ENCODE peak calls at places on chromosome 3, in ten cellular contexts. T, G, F, L, Z, B, P, D, N and C are unnamed samples. For H3K9me3 and H3K4me1, the result is how much of the 10 kb centered on the place peaks cover.

GRCh38 chr3:184796954-184797353 is 15.0 kb upstream of the VPS8 start:
- DNase-seq in T (no peak), G (no peak), F (no peak), L (no peak), Z (no peak), B (no peak), P (no peak), D (no peak), N (no peak), C (no peak)

GRCh38 chr3:195850857-195851531 is 39.3 kb upstream of the MUC4 start:
- DNase-seq in T (peak), G (peak), F (peak), L (peak), Z (peak), B (peak), P (peak), D (peak), N (peak), C (peak)

GRCh38 chr3:187629711-187630110 is 40.5 kb downstream of the SST start:
- DNase-seq in T (no peak), G (no peak), F (no peak), L (no peak), Z (no peak), B (no peak), P (peak), D (no peak), N (no peak), C (no peak)

GRCh38 chr3:129211772-129212171 is 28.1 kb upstream of the CNBP start:
- DNase-seq in T (peak), G (peak), F (no peak), L (peak), Z (peak), B (peak), P (peak), D (peak), N (peak), C (no peak)

GRCh38 chr3:39038165-39038564 is 13.6 kb downstream of the SCN11A start:
- DNase-seq in T (no peak), G (no peak), F (no peak), L (no peak), Z (peak), B (no peak), P (peak), D (no peak), N (no peak), C (no peak)

GRCh38 chr3:66572090-66572632 is 71.3 kb upstream of the LRIG1 start:
- DNase-seq in T (no peak), G (no peak), F (no peak), L (no peak), Z (no peak), B (no peak), P (no peak), D (no peak), N (no peak), C (no peak)

GRCh38 chr3:160667452-160667851 is 9.5 kb upstream of the ARL14 start:
- DNase-seq in T (no peak), G (peak), F (no peak), L (peak), Z (peak), B (no peak), P (no peak), D (no peak), N (no peak), C (no peak)

GRCh38 chr3:129184396-129184656 is 630 bp upstream of the CNBP start:
- DNase-seq in T (no peak), G (no peak), F (no peak), L (no peak), Z (no peak), B (no peak), P (peak), D (peak), N (peak), C (no peak)

GRCh38 chr3:190560284-190560895 is 46.5 kb downstream of the IL1RAP start:
- DNase-seq in T (no peak), G (no peak), F (no peak), L (no peak), Z (no peak), B (no peak), P (no peak), D (no peak), N (no peak), C (no peak)

GRCh38 chr3:64449026-64449425 is 223.8 kb upstream of the PRICKLE2 start:
- DNase-seq in T (no peak), G (no peak), F (no peak), L (no peak), Z (no peak), B (no peak), P (no peak), D (no peak), N (no peak), C (no peak)

GRCh38 chr3:184593201-184593922 is 31.8 kb downstream of the EPHB3 start:
- DNase-seq in T (no peak), G (no peak), F (no peak), L (no peak), Z (no peak), B (peak), P (peak), D (no peak), N (no peak), C (no peak)

GRCh38 chr3:32577621-32578556 is 7.2 kb upstream of the DYNC1LI1 start:
- DNase-seq in T (no peak), G (no peak), F (no peak), L (no peak), Z (peak), B (no peak), P (peak), D (no peak), N (no peak), C (no peak)

GRCh38 chr3:23356169-23356568 is 153.0 kb downstream of the UBE2E2 start:
- DNase-seq in T (no peak), G (no peak), F (no peak), L (no peak), Z (no peak), B (no peak), P (no peak), D (no peak), N (no peak), C (no peak)

GRCh38 chr3:71307884-71308697 is 275.4 kb downstream of the FOXP1 start:
- DNase-seq in T (no peak), G (peak), F (no peak), L (no peak), Z (peak), B (no peak), P (peak), D (no peak), N (no peak), C (no peak)

GRCh38 chr3:15610083-15610482 is 8.5 kb downstream of the BTD start:
- DNase-seq in T (no peak), G (no peak), F (no peak), L (no peak), Z (peak), B (no peak), P (peak), D (peak), N (no peak), C (no peak)

GRCh38 chr3:157354722-157355121 is 81.9 kb upstream of the PTX3 start:
- DNase-seq in T (no peak), G (peak), F (no peak), L (no peak), Z (peak), B (no peak), P (peak), D (no peak), N (peak), C (no peak)

GRCh38 chr3:156776871-156777270 is 49.3 kb upstream of the LEKR1 start:
- DNase-seq in T (no peak), G (no peak), F (no peak), L (no peak), Z (no peak), B (no peak), P (no peak), D (no peak), N (no peak), C (no peak)

GRCh38 chr3:41848745-41849574 is 112.9 kb downstream of the ULK4 start:
- DNase-seq in T (no peak), G (no peak), F (no peak), L (no peak), Z (peak), B (no peak), P (no peak), D (no peak), N (no peak), C (no peak)

GRCh38 chr3:43317461-43318316 is 31.3 kb downstream of the SNRK start:
- DNase-seq in T (no peak), G (peak), F (no peak), L (no peak), Z (peak), B (peak), P (peak), D (peak), N (no peak), C (no peak)

GRCh38 chr3:16917256-16917935 is 32.6 kb downstream of the PLCL2 start:
- DNase-seq in T (no peak), G (peak), F (no peak), L (no peak), Z (no peak), B (no peak), P (no peak), D (no peak), N (no peak), C (no peak)

GRCh38 chr3:8253201-8253600 is 248.4 kb upstream of the LMCD1 start:
- DNase-seq in T (no peak), G (no peak), F (no peak), L (no peak), Z (no peak), B (no peak), P (no peak), D (no peak), N (no peak), C (no peak)

GRCh38 chr3:11562277-11562881 is 81.3 kb downstream of the VGLL4 start:
- DNase-seq in T (no peak), G (no peak), F (no peak), L (no peak), Z (no peak), B (peak), P (no peak), D (no peak), N (no peak), C (no peak)

GRCh38 chr3:188476930-188477329 is 323.0 kb downstream of the LPP start:
- DNase-seq in T (no peak), G (no peak), F (no peak), L (no peak), Z (no peak), B (no peak), P (no peak), D (peak), N (no peak), C (no peak)

GRCh38 chr3:25191703-25192102 is 236.4 kb upstream of the RARB start:
- DNase-seq in T (no peak), G (no peak), F (no peak), L (no peak), Z (no peak), B (no peak), P (no peak), D (no peak), N (no peak), C (no peak)

GRCh38 chr3:52326976-52327375 is 10.9 kb downstream of the DNAH1 start:
- DNase-seq in T (no peak), G (no peak), F (no peak), L (no peak), Z (no peak), B (peak), P (no peak), D (no peak), N (no peak), C (no peak)

GRCh38 chr3:124504332-124505059 is 225.8 kb upstream of the UMPS start:
- DNase-seq in T (peak), G (peak), F (no peak), L (no peak), Z (peak), B (no peak), P (peak), D (no peak), N (peak), C (peak)

GRCh38 chr3:38054166-38054991 is 15.4 kb downstream of the DLEC1 start:
- DNase-seq in T (no peak), G (no peak), F (no peak), L (no peak), Z (no peak), B (no peak), P (no peak), D (no peak), N (no peak), C (no peak)

GRCh38 chr3:174408310-174408709 is 450.8 kb upstream of the NAALADL2 start:
- DNase-seq in T (no peak), G (no peak), F (no peak), L (no peak), Z (peak), B (no peak), P (peak), D (no peak), N (no peak), C (no peak)

GRCh38 chr3:124791639-124792111 is 61.4 kb downstream of the UMPS start:
- DNase-seq in T (no peak), G (no peak), F (no peak), L (no peak), Z (peak), B (no peak), P (peak), D (peak), N (no peak), C (no peak)

GRCh38 chr3:45417949-45418847 is 29.8 kb downstream of the LARS2 start:
- DNase-seq in T (no peak), G (no peak), F (no peak), L (no peak), Z (no peak), B (no peak), P (no peak), D (no peak), N (no peak), C (no peak)

DNA sequence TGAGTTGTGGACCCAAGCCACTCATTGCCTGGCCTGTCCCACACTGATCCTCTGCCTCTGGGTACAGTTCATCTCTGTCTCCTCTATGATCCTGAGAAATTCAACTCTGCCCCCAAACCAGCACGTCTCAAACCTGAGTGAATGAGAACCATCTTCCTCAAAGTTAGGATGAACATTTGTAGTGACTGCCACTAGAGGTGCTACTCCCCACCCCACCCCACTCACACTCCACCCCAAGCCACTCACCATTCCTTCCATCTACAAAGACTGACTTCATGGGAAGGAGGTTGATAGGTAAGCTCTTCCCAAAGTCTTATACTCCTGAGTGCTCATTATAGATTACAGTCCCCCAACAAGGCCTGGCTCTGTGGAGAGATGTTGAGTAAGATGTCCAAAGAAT is 43.8 kb downstream of the NEK10 start:
- DNase-seq in T (no peak), G (no peak), F (no peak), L (no peak), Z (no peak), B (no peak), P (no peak), D (no peak), N (no peak), C (no peak)
- H3K27ac ChIP-seq in T (peak), G (no peak), F (no peak), L (no peak), Z (peak), B (no peak), P (no peak), D (peak), N (no peak), C (no peak)

DNA sequence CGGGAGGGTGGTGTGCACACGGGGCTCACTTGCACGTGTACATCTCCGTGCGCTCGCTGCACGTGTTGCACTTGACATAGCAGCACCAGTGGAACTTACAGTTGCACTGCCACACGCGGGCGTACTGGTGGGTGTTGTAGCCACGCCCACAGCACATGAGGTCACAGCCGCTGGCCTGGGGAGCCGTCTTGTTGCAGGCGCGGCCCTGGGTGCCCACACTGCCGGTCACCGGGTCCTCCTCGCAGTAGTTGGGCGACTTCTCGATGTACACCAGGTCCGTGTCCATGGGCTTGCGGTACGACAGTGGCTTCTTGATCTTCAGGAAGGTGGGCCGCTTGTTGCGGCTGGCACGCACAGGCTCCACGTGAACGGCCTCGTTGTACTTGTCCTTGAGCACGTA is 61.0 kb downstream of the WNT7A start:
- DNase-seq in T (no peak), G (no peak), F (no peak), L (no peak), Z (no peak), B (no peak), P (no peak), D (no peak), N (no peak), C (no peak)
- H3K9me3 ChIP-seq in T (under half), G (under half), F (under half), L (under half), Z (under half), B (under half), P (under half), D (under half), N (under half), C (under half)

DNA sequence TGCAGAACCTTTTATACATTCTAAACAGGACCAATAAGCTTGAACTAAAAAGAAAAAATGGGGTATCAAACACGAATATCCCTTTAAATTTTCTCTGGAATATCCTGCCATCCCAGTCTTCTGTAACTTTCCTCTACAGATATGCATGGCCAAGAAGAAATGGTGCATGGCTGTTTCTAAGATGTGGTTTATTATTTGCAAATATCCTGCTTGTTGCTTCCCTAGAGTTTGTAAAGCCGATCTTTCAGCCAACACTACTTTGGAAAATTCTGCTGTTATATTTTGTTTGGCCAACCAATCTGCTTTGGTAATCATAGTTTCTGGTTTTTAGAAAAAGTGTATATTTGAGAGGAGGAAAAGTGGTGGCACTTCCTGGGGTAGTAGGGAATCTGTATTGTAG is 13.9 kb downstream of the PHLDB2 start:
- DNase-seq in T (no peak), G (no peak), F (no peak), L (no peak), Z (no peak), B (no peak), P (no peak), D (no peak), N (no peak), C (no peak)
- H3K4me1 ChIP-seq in T (half or more), G (under half), F (under half), L (under half), Z (under half), B (under half), P (under half), D (under half), N (under half), C (half or more)

DNA sequence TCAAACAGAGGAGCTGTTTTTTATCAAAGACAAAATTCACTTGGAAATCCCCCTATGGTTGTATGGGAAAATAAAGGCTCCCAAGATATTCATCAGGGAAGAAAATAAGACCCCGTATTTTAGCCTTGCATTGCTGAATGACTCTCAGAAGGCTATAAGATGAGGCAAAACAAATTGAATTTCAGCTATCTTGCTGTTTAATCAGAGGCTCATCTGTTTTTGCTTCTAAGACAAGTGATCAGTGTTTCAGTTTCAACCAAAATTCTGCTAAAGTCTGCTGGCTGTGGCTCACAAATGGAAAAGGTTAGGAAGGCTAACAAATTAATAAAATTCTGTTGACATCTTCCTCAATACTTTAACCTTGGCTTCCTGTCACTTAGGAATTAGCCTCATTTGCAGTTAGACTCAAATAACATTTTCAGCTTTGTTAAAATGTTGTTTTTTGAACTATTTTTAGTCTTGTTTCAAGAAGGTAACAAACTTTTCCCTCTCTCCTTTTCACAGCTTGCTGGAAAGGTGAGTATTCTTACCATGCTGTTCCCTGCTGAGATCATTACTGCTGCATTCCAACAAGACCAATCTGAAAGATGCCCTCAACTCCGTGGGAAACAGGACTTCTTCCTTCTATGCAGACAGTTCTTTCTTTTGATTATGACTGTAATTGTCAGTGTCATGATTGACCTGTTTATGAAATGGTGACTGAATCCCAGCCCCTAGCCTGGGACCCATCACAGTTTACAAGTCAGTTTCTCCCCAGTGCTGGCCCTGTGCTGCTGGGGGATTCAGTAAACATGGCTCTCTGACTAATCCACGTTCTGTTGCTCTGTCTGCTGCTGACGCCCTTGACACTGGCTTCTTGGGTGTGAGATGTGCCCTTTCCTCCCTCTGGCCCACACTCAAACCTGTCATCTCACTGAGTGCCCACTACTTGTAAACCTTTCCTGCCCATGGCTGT is 83.9 kb downstream of the COL6A5 start:
- DNase-seq in T (no peak), G (no peak), F (no peak), L (no peak), Z (no peak), B (no peak), P (no peak), D (no peak), N (no peak), C (no peak)
- H3K27ac ChIP-seq in T (no peak), G (no peak), F (no peak), L (no peak), Z (no peak), B (no peak), P (no peak), D (no peak), N (no peak), C (no peak)

GRCh38 chr3:130609166-130609574 is 92.2 kb downstream of the COL6A6 start:
- DNase-seq in T (peak), G (no peak), F (no peak), L (peak), Z (no peak), B (no peak), P (peak), D (peak), N (no peak), C (no peak)
- H3K9me3 ChIP-seq in T (under half), G (under half), F (under half), L (under half), Z (under half), B (under half), P (under half), D (under half), N (under half), C (under half)

GRCh38 chr3:30615615-30616346 is 9.4 kb downstream of the TGFBR2 start:
- DNase-seq in T (no peak), G (peak), F (no peak), L (no peak), Z (no peak), B (no peak), P (no peak), D (no peak), N (no peak), C (no peak)
- H3K4me1 ChIP-seq in T (half or more), G (half or more), F (half or more), L (under half), Z (under half), B (half or more), P (under half), D (under half), N (under half), C (half or more)

GRCh38 chr3:27877122-27878011 is 155.2 kb upstream of the EOMES start:
- DNase-seq in T (no peak), G (no peak), F (no peak), L (no peak), Z (no peak), B (no peak), P (no peak), D (no peak), N (no peak), C (no peak)
- H3K27ac ChIP-seq in T (no peak), G (no peak), F (no peak), L (no peak), Z (no peak), B (no peak), P (no peak), D (no peak), N (no peak), C (no peak)